ENCODE peak calls at places on chromosomes 5 and 9, in nine cellular contexts. R is CD4-positive, alpha-beta T cell; N is occipital lobe; P is midbrain; K is upper lobe of right lung; Y is activated CD8-positive, alpha-beta T cell treated with anti-CD3 and anti-CD28 coated beads, Interleukin-2, amount 10 ng/mL, durations not matched to agents 7 days and 5 days; C is iPS-NIHi11; A is uterus; J is ACHN. G is an unnamed sample.

GRCh38 chr5:123080215-123080614 is 8.8 kb upstream of the PRDM6 start:
- DNase-seq in R (no peak), N (no peak), P (no peak), K (no peak), Y (no peak), C (no peak), A (no peak), J (no peak), G (no peak)

GRCh38 chr9:16545639-16546038 is 324.8 kb downstream of the BNC2 start:
- DNase-seq in R (no peak), N (no peak), P (no peak), K (no peak), Y (no peak), C (no peak), A (no peak), J (no peak), G (no peak)

GRCh38 chr5:395921-396714 is 46.9 kb upstream of the EXOC3 start:
- DNase-seq in R (no peak), N (no peak), P (no peak), K (peak; percentile 52), Y (peak; percentile 29), C (no peak), A (no peak), J (no peak), G (no peak)

GRCh38 chr9:86407022-86407421 is 52.8 kb upstream of the TUT7 start:
- DNase-seq in R (no peak), N (peak; percentile 5), P (no peak), K (no peak), Y (no peak), C (no peak), A (peak; percentile 26), J (peak; percentile 18), G (no peak)

GRCh38 chr9:137795156-137795666 is 82.4 kb upstream of the CACNA1B start:
- DNase-seq in R (no peak), N (no peak), P (no peak), K (no peak), Y (no peak), C (no peak), A (no peak), J (no peak), G (no peak)

GRCh38 chr5:67262956-67263355 is 66.4 kb upstream of the CD180 start:
- DNase-seq in R (no peak), N (no peak), P (no peak), K (no peak), Y (no peak), C (no peak), A (no peak), J (no peak), G (no peak)

GRCh38 chr5:73376618-73377170 is 71.9 kb downstream of the FOXD1 start:
- DNase-seq in R (no peak), N (no peak), P (no peak), K (no peak), Y (no peak), C (no peak), A (no peak), J (peak; percentile 28), G (no peak)

GRCh38 chr9:97411789-97412627 is at the start of gene TDRD7:
- DNase-seq in R (peak; percentile 90), N (peak; percentile 72), P (peak; percentile 78), K (peak; percentile 95), Y (peak; percentile 88), C (peak; percentile 93), A (peak; percentile 92), J (peak; percentile 81), G (peak; percentile 85)

GRCh38 chr5:61625682-61626620 is 293.9 kb downstream of the ZSWIM6 start:
- DNase-seq in R (no peak), N (peak; percentile 68), P (peak; percentile 89), K (peak; percentile 93), Y (peak; percentile 32), C (peak; percentile 71), A (peak; percentile 48), J (peak; percentile 65), G (no peak)

GRCh38 chr9:89686134-89686533 is 81.3 kb downstream of the GADD45G start:
- DNase-seq in R (no peak), N (no peak), P (no peak), K (no peak), Y (no peak), C (peak; percentile 38), A (no peak), J (no peak), G (no peak)

GRCh38 chr5:14561741-14562140 is 19.9 kb upstream of the OTULINL start:
- DNase-seq in R (no peak), N (no peak), P (no peak), K (no peak), Y (no peak), C (no peak), A (no peak), J (no peak), G (no peak)

GRCh38 chr9:93473411-93473810 is 20.0 kb upstream of the FAM120AOS start:
- DNase-seq in R (no peak), N (no peak), P (no peak), K (no peak), Y (no peak), C (no peak), A (no peak), J (no peak), G (no peak)

GRCh38 chr5:6673031-6673430 is 39.8 kb downstream of the SRD5A1 start:
- DNase-seq in R (no peak), N (no peak), P (no peak), K (no peak), Y (no peak), C (no peak), A (no peak), J (no peak), G (no peak)

GRCh38 chr9:135955981-135956797 is 5.0 kb downstream of the UBAC1 start:
- DNase-seq in R (no peak), N (no peak), P (no peak), K (no peak), Y (no peak), C (no peak), A (no peak), J (no peak), G (no peak)

GRCh38 chr5:34869256-34869655 is 30.3 kb downstream of the TTC23L start:
- DNase-seq in R (no peak), N (no peak), P (peak; percentile 65), K (no peak), Y (no peak), C (no peak), A (no peak), J (no peak), G (no peak)

GRCh38 chr9:20398511-20399338 is 223.6 kb downstream of the MLLT3 start:
- DNase-seq in R (no peak), N (no peak), P (no peak), K (no peak), Y (no peak), C (no peak), A (no peak), J (no peak), G (no peak)

GRCh38 chr9:105475302-105475701 is 27.5 kb downstream of the FSD1L start:
- DNase-seq in R (no peak), N (no peak), P (peak; percentile 25), K (no peak), Y (no peak), C (peak; percentile 18), A (no peak), J (peak; percentile 45), G (no peak)

GRCh38 chr9:84710701-84711397 is 41.3 kb downstream of the NTRK2 start:
- DNase-seq in R (no peak), N (no peak), P (no peak), K (no peak), Y (no peak), C (no peak), A (no peak), J (no peak), G (no peak)

GRCh38 chr5:97528941-97529340 is 345.9 kb upstream of the RIOK2 start:
- DNase-seq in R (no peak), N (no peak), P (no peak), K (no peak), Y (no peak), C (no peak), A (no peak), J (no peak), G (no peak)

GRCh38 chr5:170572453-170572852 is 68.6 kb downstream of the KCNIP1 start:
- DNase-seq in R (no peak), N (no peak), P (no peak), K (no peak), Y (peak; percentile 26), C (peak; percentile 21), A (no peak), J (no peak), G (no peak)

GRCh38 chr5:54719384-54720306 is 202.1 kb downstream of the SNX18 start:
- DNase-seq in R (no peak), N (peak; percentile 24), P (no peak), K (no peak), Y (no peak), C (peak; percentile 73), A (no peak), J (no peak), G (no peak)

GRCh38 chr9:125549465-125550215 is 157.4 kb downstream of the MAPKAP1 start:
- DNase-seq in R (no peak), N (no peak), P (peak; percentile 29), K (no peak), Y (no peak), C (no peak), A (peak; percentile 54), J (no peak), G (no peak)

GRCh38 chr5:118434522-118434921 is 553.8 kb downstream of the DTWD2 start:
- DNase-seq in R (no peak), N (no peak), P (no peak), K (no peak), Y (no peak), C (no peak), A (no peak), J (no peak), G (no peak)

GRCh38 chr5:58085800-58086199 is 374.1 kb downstream of the PLK2 start:
- DNase-seq in R (no peak), N (no peak), P (no peak), K (no peak), Y (no peak), C (no peak), A (no peak), J (peak; percentile 28), G (no peak)

GRCh38 chr9:79193001-79193400 is 378.8 kb upstream of the TLE4 start:
- DNase-seq in R (no peak), N (no peak), P (no peak), K (no peak), Y (no peak), C (no peak), A (no peak), J (no peak), G (no peak)

GRCh38 chr5:148855249-148856008 is 29.0 kb downstream of the ADRB2 start:
- DNase-seq in R (no peak), N (no peak), P (no peak), K (no peak), Y (peak; percentile 62), C (no peak), A (no peak), J (no peak), G (no peak)

GRCh38 chr5:54302267-54302687 is 8.1 kb downstream of the ARL15 start:
- DNase-seq in R (no peak), N (no peak), P (no peak), K (no peak), Y (no peak), C (no peak), A (no peak), J (no peak), G (no peak)

GRCh38 chr5:108560581-108560980 is 178.7 kb upstream of the FBXL17 start:
- DNase-seq in R (no peak), N (no peak), P (no peak), K (no peak), Y (no peak), C (no peak), A (no peak), J (no peak), G (no peak)

GRCh38 chr5:150033334-150033733 is 32.8 kb downstream of the HMGXB3 start:
- DNase-seq in R (no peak), N (no peak), P (no peak), K (no peak), Y (no peak), C (no peak), A (no peak), J (no peak), G (no peak)

GRCh38 chr5:104189031-104189430 is 626.4 kb upstream of the NUDT12 start:
- DNase-seq in R (no peak), N (no peak), P (no peak), K (no peak), Y (no peak), C (no peak), A (no peak), J (no peak), G (no peak)

GRCh38 chr5:135265497-135266300 is 133.3 kb downstream of the MACROH2A1 start:
- DNase-seq in R (no peak), N (no peak), P (no peak), K (no peak), Y (no peak), C (no peak), A (no peak), J (no peak), G (no peak)

G was measured in T follicular helper cell.